ENCODE peak calls at places on chromosomes 12 and 14, in five cellular contexts. J is activated T-helper 9 cell treated with anti-CD3 and anti-CD28 coated beads, Interleukin-2, amount 50 U/mL, for 16 hours; X is Peyer's patch; T is type B pancreatic cell; W is stimulated activated CD4-positive, alpha-beta T cell treated with anti-CD3 and anti-CD28 coated beads, Interleukin-12 subunit alpha, Interleukin-12 subunit beta, amount 100 ng/mL, for 48 hours. U is an unnamed sample.

GRCh38 chr14:77139540-77140342 is 1.9 kb downstream of the ZDHHC22 start:
- DNase-seq in J (peak; percentile 21), X (peak; percentile 26), T (no peak), W (peak; percentile 21), U (peak; percentile 90)

GRCh38 chr12:67623259-67623658 is 25.3 kb upstream of the DYRK2 start:
- DNase-seq in J (no peak), X (no peak), T (no peak), W (no peak), U (no peak)

GRCh38 chr12:103373088-103373523 is 122.7 kb downstream of the C12orf42 start:
- DNase-seq in J (no peak), X (no peak), T (no peak), W (no peak), U (no peak)

GRCh38 chr12:32603858-32604257 is 75.2 kb upstream of the DNM1L start:
- DNase-seq in J (no peak), X (no peak), T (no peak), W (peak; percentile 13), U (peak; percentile 22)

GRCh38 chr14:73800970-73801515 is 50.6 kb upstream of the PTGR2 start:
- DNase-seq in J (no peak), X (no peak), T (no peak), W (no peak), U (no peak)

GRCh38 chr12:68109001-68109400 is 50.5 kb downstream of the IFNG start:
- DNase-seq in J (no peak), X (no peak), T (no peak), W (no peak), U (no peak)

GRCh38 chr12:131628766-131629448 is 82.0 kb upstream of the SFSWAP start:
- DNase-seq in J (no peak), X (no peak), T (no peak), W (no peak), U (no peak)

GRCh38 chr12:110245278-110245868 is 35.7 kb upstream of the ATP2A2 start:
- DNase-seq in J (peak; percentile 30), X (peak; percentile 43), T (no peak), W (peak; percentile 3), U (peak; percentile 66)

GRCh38 chr12:52307836-52308806 is 13.1 kb downstream of the KRT83 start:
- DNase-seq in J (no peak), X (no peak), T (peak; percentile 79), W (peak; percentile 23), U (peak; percentile 77)

GRCh38 chr12:108369736-108370396 is 30.8 kb upstream of the CMKLR1 start:
- DNase-seq in J (no peak), X (no peak), T (no peak), W (no peak), U (peak; percentile 38)

GRCh38 chr14:52442602-52443001 is 109.7 kb downstream of the TXNDC16 start:
- DNase-seq in J (no peak), X (no peak), T (no peak), W (no peak), U (no peak)

GRCh38 chr12:2051700-2052625 is 824 bp upstream of the CACNA1C start:
- DNase-seq in J (no peak), X (no peak), T (no peak), W (no peak), U (no peak)

GRCh38 chr14:30559638-30560071 is 697 bp downstream of the G2E3 start:
- DNase-seq in J (no peak), X (no peak), T (no peak), W (no peak), U (peak; percentile 72)

GRCh38 chr12:116920939-116921338 is 10.2 kb downstream of the FBXW8 start:
- DNase-seq in J (no peak), X (no peak), T (no peak), W (no peak), U (no peak)

GRCh38 chr12:52837781-52838736 is 3.9 kb upstream of the KRT79 start:
- DNase-seq in J (no peak), X (no peak), T (no peak), W (no peak), U (no peak)

GRCh38 chr14:59541731-59542130 is 34.9 kb downstream of the CCDC175 start:
- DNase-seq in J (no peak), X (no peak), T (no peak), W (no peak), U (no peak)

GRCh38 chr12:100127766-100128508 is 14.7 kb downstream of the BLTP3B start:
- DNase-seq in J (no peak), X (no peak), T (no peak), W (no peak), U (no peak)